ENCODE peak calls at places on chromosomes 2 and 18, in eight cellular contexts. X is RPMI8226; V is iris pigment epithelial cell; P is NCI-H774; A is T follicular helper cell; F is activated CD8-positive, alpha-beta memory T cell treated with anti-CD3 and anti-CD28 coated beads for 24 hours; O is activated naive CD8-positive, alpha-beta T cell treated with anti-CD3 and anti-CD28 coated beads, Interleukin-2, amount 50 U/mL, for 16 hours; W is activated CD4-positive, alpha-beta T cell treated with anti-CD3 and anti-CD28 coated beads, Interleukin-2, amount 50 U/mL, for 1 hour. H is an unnamed sample.

GRCh38 chr18:3313685-3314084 is 51.8 kb downstream of the MYL12B start:
- DNase-seq in X (no peak), F (no peak), O (no peak), V (no peak), P (no peak), W (no peak), A (no peak), H (no peak)

GRCh38 chr2:27095745-27096651 is 9.4 kb downstream of the KHK start:
- DNase-seq in F (peak), X (peak), W (peak), A (no peak), V (peak), P (no peak), O (no peak), H (no peak)

GRCh38 chr2:64732153-64732552 is 78.4 kb upstream of the SERTAD2 start:
- DNase-seq in W (no peak), P (no peak), X (no peak), F (no peak), O (no peak), A (no peak), V (no peak), H (no peak)

GRCh38 chr18:55587341-55588000 is 521 bp downstream of the TCF4 start:
- DNase-seq in A (no peak), W (no peak), O (no peak), X (peak), V (peak), P (peak), F (no peak), H (no peak)

GRCh38 chr2:23745726-23746105 is 181.2 kb downstream of the ATAD2B start:
- DNase-seq in X (peak), F (no peak), A (no peak), V (peak), O (no peak), W (no peak), P (no peak), H (no peak)

GRCh38 chr2:158779621-158780020 is 15.5 kb upstream of the DAPL1 start:
- DNase-seq in A (no peak), O (no peak), X (no peak), W (no peak), P (no peak), F (no peak), V (no peak), H (no peak)

GRCh38 chr18:78666666-78667335 is 312.8 kb upstream of the SALL3 start:
- DNase-seq in V (no peak), X (no peak), F (no peak), W (no peak), P (no peak), O (no peak), A (no peak), H (no peak)

GRCh38 chr2:47354013-47354816 is 48.7 kb upstream of the MSH2 start:
- DNase-seq in F (no peak), A (no peak), P (no peak), V (peak), O (no peak), X (peak), W (no peak), H (no peak)

GRCh38 chr2:112924855-112925254 is 13.9 kb downstream of the IL37 start:
- DNase-seq in P (no peak), O (no peak), X (no peak), W (no peak), V (no peak), A (no peak), F (no peak), H (no peak)

GRCh38 chr2:163613155-163613554 is 122.7 kb downstream of the FIGN start:
- DNase-seq in V (no peak), O (no peak), P (no peak), F (no peak), W (no peak), A (no peak), X (no peak), H (no peak)

GRCh38 chr18:79442508-79443221 is 46.9 kb downstream of the NFATC1 start:
- DNase-seq in P (no peak), F (no peak), A (no peak), W (no peak), X (no peak), V (no peak), O (no peak), H (no peak)

GRCh38 chr2:239181601-239182471 is 219.0 kb downstream of the HDAC4 start:
- DNase-seq in A (no peak), V (no peak), P (no peak), X (no peak), F (no peak), O (no peak), W (no peak), H (no peak)

GRCh38 chr2:190110699-190111098 is 48.2 kb upstream of the MSTN start:
- DNase-seq in W (no peak), X (no peak), P (no peak), O (no peak), A (no peak), V (no peak), F (no peak), H (no peak)

GRCh38 chr18:74631242-74632087 is 33.8 kb downstream of the ZNF407 start:
- DNase-seq in W (no peak), F (no peak), A (no peak), V (peak), X (no peak), O (no peak), P (no peak), H (no peak)

GRCh38 chr2:127398239-127398590 is 10.4 kb upstream of the MAP3K2 start:
- DNase-seq in V (peak), F (no peak), P (no peak), A (no peak), O (no peak), W (peak), X (peak), H (no peak)

GRCh38 chr2:239227111-239227581 is 173.7 kb downstream of the HDAC4 start:
- DNase-seq in A (no peak), W (no peak), X (no peak), P (no peak), O (no peak), V (no peak), F (no peak), H (no peak)

GRCh38 chr18:24628360-24628759 is 167.9 kb downstream of the HRH4 start:
- DNase-seq in F (no peak), X (no peak), P (no peak), O (no peak), W (no peak), V (no peak), A (no peak), H (no peak)

GRCh38 chr18:62763101-62763521 is 47.8 kb downstream of the PHLPP1 start:
- DNase-seq in A (no peak), F (no peak), V (peak), O (no peak), W (no peak), X (peak), P (no peak), H (no peak)

GRCh38 chr2:1690056-1690775 is 54.1 kb downstream of the PXDN start:
- DNase-seq in O (no peak), P (no peak), W (no peak), F (no peak), X (no peak), V (peak), A (no peak), H (no peak)

H was measured in CMK.